ENCODE peak calls at places on chromosome 20, in five cellular contexts. One of them, this sample, is unnamed.

GRCh38 chr20:51562334-51563140 is 20.0 kb upstream of the NFATC2 start:
- DNase-seq in GM06990: no peak
- DNase-seq in activated T-cell treated with anti-CD3 and anti-CD28 coated beads, Interleukin-2, amount 50 U/mL, for 1 hour: peak
- DNase-seq in NCI-H1436 treated with DMSO at 0.1 percent for 48 hours: no peak
- DNase-seq in stimulated activated CD8-positive, alpha-beta memory T cell treated with anti-CD3 and anti-CD28 coated beads, Interleukin-4, amount 100 ng/mL, for 1 hour: no peak
- DNase-seq in this sample: peak

GRCh38 chr20:21808863-21809664 is 103.6 kb downstream of the PAX1 start:
- DNase-seq in stimulated activated CD8-positive, alpha-beta memory T cell treated with anti-CD3 and anti-CD28 coated beads, Interleukin-4, amount 100 ng/mL, for 1 hour: no peak
- DNase-seq in NCI-H1436 treated with DMSO at 0.1 percent for 48 hours: no peak
- DNase-seq in GM06990: peak
- DNase-seq in activated T-cell treated with anti-CD3 and anti-CD28 coated beads, Interleukin-2, amount 50 U/mL, for 1 hour: peak
- DNase-seq in this sample: no peak

GRCh38 chr20:53642196-53643030 is 48.8 kb upstream of the ZNF217 start:
- DNase-seq in NCI-H1436 treated with DMSO at 0.1 percent for 48 hours: no peak
- DNase-seq in activated T-cell treated with anti-CD3 and anti-CD28 coated beads, Interleukin-2, amount 50 U/mL, for 1 hour: peak
- DNase-seq in stimulated activated CD8-positive, alpha-beta memory T cell treated with anti-CD3 and anti-CD28 coated beads, Interleukin-4, amount 100 ng/mL, for 1 hour: no peak
- DNase-seq in GM06990: no peak
- DNase-seq in this sample: peak

GRCh38 chr20:12847862-12848261 is 160.9 kb upstream of the SPTLC3 start:
- DNase-seq in NCI-H1436 treated with DMSO at 0.1 percent for 48 hours: no peak
- DNase-seq in GM06990: no peak
- DNase-seq in activated T-cell treated with anti-CD3 and anti-CD28 coated beads, Interleukin-2, amount 50 U/mL, for 1 hour: no peak
- DNase-seq in stimulated activated CD8-positive, alpha-beta memory T cell treated with anti-CD3 and anti-CD28 coated beads, Interleukin-4, amount 100 ng/mL, for 1 hour: no peak
- DNase-seq in this sample: peak

GRCh38 chr20:2631228-2631627 is 21.2 kb upstream of the NOP56 start:
- DNase-seq in activated T-cell treated with anti-CD3 and anti-CD28 coated beads, Interleukin-2, amount 50 U/mL, for 1 hour: no peak
- DNase-seq in NCI-H1436 treated with DMSO at 0.1 percent for 48 hours: no peak
- DNase-seq in GM06990: no peak
- DNase-seq in stimulated activated CD8-positive, alpha-beta memory T cell treated with anti-CD3 and anti-CD28 coated beads, Interleukin-4, amount 100 ng/mL, for 1 hour: no peak
- DNase-seq in this sample: no peak

GRCh38 chr20:46770330-46771194 is 61.1 kb downstream of the SLC2A10 start:
- DNase-seq in NCI-H1436 treated with DMSO at 0.1 percent for 48 hours: no peak
- DNase-seq in GM06990: no peak
- DNase-seq in stimulated activated CD8-positive, alpha-beta memory T cell treated with anti-CD3 and anti-CD28 coated beads, Interleukin-4, amount 100 ng/mL, for 1 hour: no peak
- DNase-seq in activated T-cell treated with anti-CD3 and anti-CD28 coated beads, Interleukin-2, amount 50 U/mL, for 1 hour: no peak
- DNase-seq in this sample: no peak

GRCh38 chr20:36988494-36988966 is 37.0 kb upstream of the SAMHD1 start:
- DNase-seq in NCI-H1436 treated with DMSO at 0.1 percent for 48 hours: no peak
- DNase-seq in stimulated activated CD8-positive, alpha-beta memory T cell treated with anti-CD3 and anti-CD28 coated beads, Interleukin-4, amount 100 ng/mL, for 1 hour: no peak
- DNase-seq in activated T-cell treated with anti-CD3 and anti-CD28 coated beads, Interleukin-2, amount 50 U/mL, for 1 hour: no peak
- DNase-seq in GM06990: no peak
- DNase-seq in this sample: peak

GRCh38 chr20:51402201-51402600 is 140.3 kb downstream of the NFATC2 start:
- DNase-seq in NCI-H1436 treated with DMSO at 0.1 percent for 48 hours: no peak
- DNase-seq in stimulated activated CD8-positive, alpha-beta memory T cell treated with anti-CD3 and anti-CD28 coated beads, Interleukin-4, amount 100 ng/mL, for 1 hour: no peak
- DNase-seq in GM06990: no peak
- DNase-seq in activated T-cell treated with anti-CD3 and anti-CD28 coated beads, Interleukin-2, amount 50 U/mL, for 1 hour: peak
- DNase-seq in this sample: no peak